ENCODE peak calls at places on chromosome 19, in five cellular contexts. A is H1, F is body of pancreas, W is esophagus muscularis mucosa, T is stomach. R is an unnamed sample. For H3K4me1, the result is how much of the 10 kb centered on the place peaks cover.

GRCh38 chr19:34364830-34365462 is at the start of gene GPI:
- DNase-seq in A (peak), F (peak), W (no peak), T (peak), R (peak)

GRCh38 chr19:33520844-33521479 is 629 bp downstream of the PEPD start:
- DNase-seq in A (no peak), F (no peak), W (no peak), T (no peak), R (no peak)

GRCh38 chr19:16374436-16374835 is 49.8 kb downstream of the KLF2 start:
- DNase-seq in A (no peak), F (no peak), W (no peak), T (no peak), R (no peak)

GRCh38 chr19:12733369-12733896 is 1.1 kb downstream of the TRIR start:
- DNase-seq in A (no peak), F (no peak), W (no peak), T (no peak), R (no peak)

GRCh38 chr19:46759817-46760333 is 13.6 kb upstream of the STRN4 start:
- DNase-seq in A (no peak), F (no peak), W (no peak), T (no peak), R (no peak)

GRCh38 chr19:48400018-48400742 is 6.7 kb downstream of the GRIN2D start:
- DNase-seq in A (peak), F (peak), W (no peak), T (peak), R (no peak)

GRCh38 chr19:51564791-51565190 is 6.3 kb upstream of the ZNF175 start:
- DNase-seq in A (no peak), F (no peak), W (no peak), T (no peak), R (no peak)

GRCh38 chr19:43784981-43785808 is 4.4 kb upstream of the KCNN4 start:
- DNase-seq in A (no peak), F (peak), W (no peak), T (peak), R (peak)

GRCh38 chr19:54124393-54124792 is 8.8 kb downstream of the PRPF31 start:
- DNase-seq in A (no peak), F (no peak), W (no peak), T (no peak), R (no peak)

GRCh38 chr19:13051581-13052165 is 51.0 kb downstream of the LYL1 start:
- DNase-seq in A (no peak), F (peak), W (no peak), T (peak), R (peak)

GRCh38 chr19:3979674-3980352 is 5.5 kb downstream of the EEF2 start:
- DNase-seq in A (no peak), F (no peak), W (no peak), T (no peak), R (no peak)

GRCh38 chr19:52237771-52238400 is 31.5 kb upstream of the ZNF766 start:
- DNase-seq in A (no peak), F (peak), W (no peak), T (peak), R (peak)

GRCh38 chr19:3304871-3305423 is 61.4 kb upstream of the NFIC start:
- DNase-seq in A (no peak), F (peak), W (peak), T (peak), R (peak)

GRCh38 chr19:52786078-52786463 is 520 bp downstream of the ZNF600 start:
- DNase-seq in A (no peak), F (peak), W (no peak), T (no peak), R (no peak)

GRCh38 chr19:12800344-12800732 is 1.3 kb downstream of the PRDX2 start:
- DNase-seq in A (no peak), F (no peak), W (no peak), T (no peak), R (no peak)

GRCh38 chr19:45507864-45508680 is 793 bp downstream of the VASP start:
- DNase-seq in A (no peak), F (peak), W (no peak), T (peak), R (no peak)

GRCh38 chr19:45506246-45506990 is 861 bp upstream of the VASP start:
- DNase-seq in A (no peak), F (peak), W (peak), T (peak), R (peak)

GRCh38 chr19:45508681-45508930 is 1.3 kb downstream of the VASP start:
- DNase-seq in A (no peak), F (no peak), W (no peak), T (no peak), R (no peak)

GRCh38 chr19:45505996-45506245 is 1.4 kb upstream of the VASP start:
- DNase-seq in A (no peak), F (no peak), W (no peak), T (no peak), R (no peak)

DNA sequence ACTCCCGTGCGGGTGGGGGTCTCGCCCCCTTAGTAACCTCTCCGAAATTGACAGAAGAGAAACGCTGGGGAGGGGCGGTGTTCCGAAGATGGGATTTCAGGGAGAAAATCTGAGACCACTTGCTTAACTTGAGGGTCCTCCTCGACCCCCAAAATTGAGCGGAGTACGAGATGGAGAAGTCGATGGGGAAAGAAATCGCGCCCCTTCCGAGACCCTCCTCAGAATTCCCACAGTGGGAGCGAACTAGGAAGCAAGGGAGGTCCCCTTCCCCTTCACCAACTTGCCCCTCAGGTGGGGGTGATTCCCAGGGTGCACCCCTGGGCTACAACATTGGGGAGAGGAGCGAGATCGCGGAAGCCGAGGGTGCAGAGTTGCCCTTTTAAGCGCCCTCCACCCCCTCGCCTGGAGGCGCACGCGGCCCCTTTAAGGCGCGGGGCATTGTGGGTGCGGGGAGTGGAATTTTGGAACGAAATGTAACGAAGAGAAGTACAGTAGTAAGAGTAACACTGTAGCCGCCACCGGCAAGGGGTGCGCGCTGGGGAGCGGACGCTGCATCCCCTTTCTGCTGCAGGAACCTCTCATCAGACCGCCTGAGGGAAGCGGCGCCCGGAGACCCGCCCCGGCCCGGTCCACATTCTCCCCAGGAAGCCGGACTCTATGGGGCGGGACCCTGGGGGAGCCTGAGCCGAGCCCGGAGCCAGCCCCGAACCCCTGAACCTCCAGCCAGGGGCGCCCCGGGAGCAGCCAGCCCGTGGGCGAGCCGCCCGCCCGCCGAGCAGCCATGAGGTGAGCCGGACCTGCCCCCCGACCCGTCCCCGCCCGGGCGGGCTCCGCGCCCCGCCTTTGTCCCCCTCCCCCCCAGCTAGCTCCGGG is at the start of gene VASP:
- DNase-seq in A (no peak), F (peak), W (peak), T (peak), R (peak)
- TF ChIP-seq CTCF in A (no peak), F (no peak), W (no peak), T (no peak), R (peak)

DNA sequence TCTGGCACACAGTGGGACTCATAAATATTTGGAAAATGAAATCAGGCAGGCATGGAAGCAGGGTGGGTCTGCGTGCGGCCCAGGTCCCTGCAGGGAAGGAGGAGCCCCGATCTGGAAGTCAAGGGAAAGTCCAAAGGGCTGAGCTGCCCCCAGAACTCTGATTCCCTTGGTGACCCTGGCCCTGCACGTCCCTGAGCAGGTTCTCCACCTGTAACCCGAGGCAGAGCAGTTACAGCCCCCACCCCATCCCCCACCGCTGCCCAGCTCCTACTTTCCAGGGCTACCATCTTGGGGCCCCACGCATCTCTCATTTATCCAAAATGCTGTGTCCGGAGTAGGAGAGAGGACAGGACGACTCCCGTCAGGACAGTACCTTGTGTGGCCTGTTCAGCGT is 2.1 kb downstream of the PLEKHF1 start:
- DNase-seq in A (no peak), F (no peak), W (no peak), T (no peak), R (no peak)
- H3K4me1 ChIP-seq in A (under half), F (half or more), W (half or more), T (half or more), R (under half)

GRCh38 chr19:36221474-36221873 is 6.6 kb downstream of the ZNF146 start:
- DNase-seq in A (no peak), F (no peak), W (no peak), T (no peak), R (no peak)

GRCh38 chr19:36225219-36225892 is 10.4 kb downstream of the ZNF146 start:
- DNase-seq in A (no peak), F (no peak), W (no peak), T (no peak), R (no peak)

GRCh38 chr19:36222503-36222902 is 7.6 kb downstream of the ZNF146 start:
- DNase-seq in A (no peak), F (no peak), W (no peak), T (no peak), R (no peak)
- H3K27ac ChIP-seq in A (no peak), F (no peak), W (no peak), T (no peak), R (no peak)

GRCh38 chr19:6503407-6504201 is 1.5 kb upstream of the TUBB4A start:
- DNase-seq in A (no peak), F (no peak), W (no peak), T (no peak), R (no peak)

GRCh38 chr19:6499052-6499790 is 2.9 kb downstream of the TUBB4A start:
- DNase-seq in A (no peak), F (no peak), W (no peak), T (no peak), R (no peak)

GRCh38 chr19:6500837-6501739 is 1.0 kb downstream of the TUBB4A start:
- DNase-seq in A (no peak), F (no peak), W (no peak), T (no peak), R (no peak)

GRCh38 chr19:6498294-6499036 is 3.6 kb downstream of the TUBB4A start:
- DNase-seq in A (no peak), F (no peak), W (no peak), T (no peak), R (no peak)

DNA sequence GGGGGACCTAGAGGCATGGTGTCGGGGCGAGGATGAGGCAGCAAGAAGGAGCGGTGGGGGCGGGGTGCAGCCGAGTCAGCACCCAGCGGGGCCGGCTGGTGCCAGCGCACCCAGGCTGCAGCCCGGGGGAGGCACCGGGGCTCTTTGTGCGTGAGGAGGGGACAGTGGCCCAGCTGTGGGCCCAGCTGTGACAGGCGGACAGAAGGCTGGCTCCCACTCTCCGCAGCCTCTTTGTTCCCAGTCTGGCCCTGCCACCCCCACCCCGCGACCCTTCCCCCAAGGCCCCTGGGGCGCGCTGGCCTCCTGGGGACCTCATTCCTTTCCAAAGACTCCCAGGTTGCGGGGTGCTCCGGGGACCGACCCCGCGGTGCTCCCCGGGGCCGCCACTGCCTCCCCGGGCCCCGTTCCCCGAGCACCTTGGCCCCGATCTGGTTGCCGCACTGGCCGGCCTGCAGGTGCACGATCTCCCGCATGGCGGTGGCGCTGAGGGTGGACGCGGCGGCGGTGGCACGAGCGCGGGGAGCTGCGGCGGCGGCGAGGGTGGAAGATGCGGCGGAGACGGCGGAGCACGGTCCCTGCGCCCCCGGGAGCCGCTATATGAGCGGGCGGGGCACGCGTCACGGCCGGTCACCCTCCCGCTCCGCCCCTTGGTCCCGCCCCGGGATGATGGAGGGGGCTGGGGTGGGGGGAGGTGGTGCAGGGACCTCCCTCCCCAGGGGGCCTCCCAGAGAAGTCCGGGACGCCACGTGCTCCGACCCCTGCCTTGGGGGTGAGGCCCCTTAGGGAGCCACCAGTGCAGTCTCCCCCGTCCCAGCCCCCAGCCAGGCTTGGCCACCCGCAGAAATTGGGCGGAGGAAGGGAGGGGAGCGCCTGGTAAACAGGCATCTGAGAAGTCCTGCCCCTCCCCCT is at the start of gene TUBB4A:
- DNase-seq in A (no peak), F (peak), W (no peak), T (no peak), R (no peak)
- TF ChIP-seq CTCF in A (no peak), F (no peak), W (no peak), T (no peak), R (no peak)

GRCh38 chr19:791605-792360 is 5.5 kb upstream of the PTBP1 start:
- DNase-seq in A (no peak), F (no peak), W (no peak), T (no peak), R (no peak)
- H3K4me1 ChIP-seq in A (under half), F (under half), W (under half), T (under half), R (under half)

GRCh38 chr19:38538793-38539528 is 78.8 kb downstream of the MAP4K1 start:
- DNase-seq in A (no peak), F (no peak), W (no peak), T (no peak), R (no peak)

GRCh38 chr19:38537071-38537847 is 80.5 kb downstream of the MAP4K1 start:
- DNase-seq in A (no peak), F (no peak), W (no peak), T (no peak), R (no peak)

GRCh38 chr19:38539751-38540150 is 78.0 kb downstream of the MAP4K1 start:
- DNase-seq in A (no peak), F (no peak), W (no peak), T (no peak), R (no peak)

GRCh38 chr19:38535212-38535611 is 82.5 kb downstream of the MAP4K1 start:
- DNase-seq in A (no peak), F (no peak), W (no peak), T (no peak), R (no peak)

DNA sequence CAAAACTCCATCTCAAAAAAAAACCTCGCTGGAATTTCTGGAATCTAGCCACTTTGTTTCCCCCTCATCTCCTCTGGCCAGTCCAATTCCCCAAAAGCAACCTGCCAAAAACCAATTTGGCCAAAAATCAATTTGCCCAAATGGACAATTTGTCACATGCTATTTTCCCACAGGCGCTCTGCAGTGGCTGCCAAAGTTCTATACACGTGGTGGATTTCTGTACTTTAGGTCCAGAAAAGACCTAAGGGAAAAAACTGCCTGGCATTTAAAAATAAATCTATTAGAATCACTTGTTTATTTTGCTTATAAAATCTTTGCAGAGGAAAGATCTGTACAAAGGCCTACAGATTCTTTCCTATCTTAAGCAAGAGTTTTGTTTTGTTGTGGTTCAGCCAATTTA is 79.4 kb downstream of the MAP4K1 start:
- DNase-seq in A (no peak), F (peak), W (no peak), T (no peak), R (no peak)
- H3K27ac ChIP-seq in A (no peak), F (peak), W (no peak), T (peak), R (no peak)